ENCODE peak calls at places on chromosomes 6 and 20, in eight cellular contexts. One of them, this sample, is unnamed.

GRCh38 chr20:4573564-4574355 is 147.9 kb upstream of the PRND start:
- DNase-seq in H1: no peak
- DNase-seq in K562: no peak
- DNase-seq in GM12878: no peak
- DNase-seq in SK-N-SH: no peak
- DNase-seq in IMR-90: peak
- DNase-seq in HepG2: no peak
- DNase-seq in A549: peak
- DNase-seq in this sample: no peak

GRCh38 chr6:43075791-43076092 is 372 bp upstream of the PTK7 start:
- DNase-seq in H1: no peak
- DNase-seq in HepG2: no peak
- DNase-seq in GM12878: no peak
- DNase-seq in IMR-90: no peak
- DNase-seq in K562: no peak
- DNase-seq in SK-N-SH: no peak
- DNase-seq in A549: no peak
- DNase-seq in this sample: no peak

GRCh38 chr6:20271818-20272217 is 59.5 kb upstream of the MBOAT1 start:
- DNase-seq in A549: no peak
- DNase-seq in SK-N-SH: no peak
- DNase-seq in H1: no peak
- DNase-seq in K562: no peak
- DNase-seq in IMR-90: no peak
- DNase-seq in GM12878: no peak
- DNase-seq in HepG2: no peak
- DNase-seq in this sample: no peak

GRCh38 chr6:111800821-111801220 is 72.4 kb downstream of the FYN start:
- DNase-seq in H1: no peak
- DNase-seq in HepG2: no peak
- DNase-seq in GM12878: no peak
- DNase-seq in SK-N-SH: no peak
- DNase-seq in A549: no peak
- DNase-seq in IMR-90: peak
- DNase-seq in K562: no peak
- DNase-seq in this sample: no peak

GRCh38 chr20:5835234-5835845 is 85.1 kb downstream of the SHLD1 start:
- DNase-seq in HepG2: peak
- DNase-seq in H1: no peak
- DNase-seq in IMR-90: peak
- DNase-seq in K562: no peak
- DNase-seq in A549: peak
- DNase-seq in SK-N-SH: peak
- DNase-seq in GM12878: no peak
- DNase-seq in this sample: no peak

GRCh38 chr6:71349395-71349794 is 60.8 kb downstream of the OGFRL1 start:
- DNase-seq in GM12878: no peak
- DNase-seq in IMR-90: peak
- DNase-seq in HepG2: peak
- DNase-seq in A549: peak
- DNase-seq in K562: no peak
- DNase-seq in H1: no peak
- DNase-seq in SK-N-SH: peak
- DNase-seq in this sample: no peak

GRCh38 chr6:112311950-112312547 is 35.1 kb upstream of the RFPL4B start:
- DNase-seq in K562: peak
- DNase-seq in IMR-90: peak
- DNase-seq in A549: no peak
- DNase-seq in SK-N-SH: peak
- DNase-seq in H1: no peak
- DNase-seq in HepG2: peak
- DNase-seq in GM12878: no peak
- DNase-seq in this sample: no peak

GRCh38 chr20:9508696-9509178 is 5.7 kb upstream of the LAMP5 start:
- DNase-seq in IMR-90: no peak
- DNase-seq in GM12878: no peak
- DNase-seq in A549: no peak
- DNase-seq in HepG2: no peak
- DNase-seq in H1: no peak
- DNase-seq in SK-N-SH: no peak
- DNase-seq in K562: no peak
- DNase-seq in this sample: peak

GRCh38 chr6:111861321-111861938 is 11.8 kb downstream of the FYN start:
- DNase-seq in H1: no peak
- DNase-seq in SK-N-SH: no peak
- DNase-seq in HepG2: no peak
- DNase-seq in K562: no peak
- DNase-seq in A549: no peak
- DNase-seq in IMR-90: no peak
- DNase-seq in GM12878: no peak
- DNase-seq in this sample: no peak

GRCh38 chr6:30127238-30128093 is 8.5 kb upstream of the TRIM40 start:
- DNase-seq in H1: no peak
- DNase-seq in IMR-90: no peak
- DNase-seq in HepG2: no peak
- DNase-seq in GM12878: no peak
- DNase-seq in SK-N-SH: no peak
- DNase-seq in K562: no peak
- DNase-seq in A549: no peak
- DNase-seq in this sample: peak

GRCh38 chr6:75286955-75287354 is 2.4 kb upstream of the TMEM30A start:
- DNase-seq in IMR-90: no peak
- DNase-seq in K562: no peak
- DNase-seq in SK-N-SH: no peak
- DNase-seq in H1: no peak
- DNase-seq in HepG2: no peak
- DNase-seq in A549: no peak
- DNase-seq in GM12878: no peak
- DNase-seq in this sample: no peak

GRCh38 chr6:75284285-75285155 is at the start of gene TMEM30A:
- DNase-seq in K562: peak
- DNase-seq in IMR-90: peak
- DNase-seq in SK-N-SH: peak
- DNase-seq in H1: peak
- DNase-seq in GM12878: peak
- DNase-seq in A549: peak
- DNase-seq in HepG2: peak
- DNase-seq in this sample: peak

GRCh38 chr6:75287424-75287823 is 2.8 kb upstream of the TMEM30A start:
- DNase-seq in HepG2: no peak
- DNase-seq in K562: no peak
- DNase-seq in H1: no peak
- DNase-seq in A549: no peak
- DNase-seq in SK-N-SH: no peak
- DNase-seq in GM12878: no peak
- DNase-seq in IMR-90: no peak
- DNase-seq in this sample: no peak

GRCh38 chr6:75283907-75284284 is 696 bp downstream of the TMEM30A start:
- DNase-seq in K562: peak
- DNase-seq in A549: no peak
- DNase-seq in IMR-90: no peak
- DNase-seq in HepG2: no peak
- DNase-seq in GM12878: no peak
- DNase-seq in H1: no peak
- DNase-seq in SK-N-SH: peak
- DNase-seq in this sample: no peak

DNA sequence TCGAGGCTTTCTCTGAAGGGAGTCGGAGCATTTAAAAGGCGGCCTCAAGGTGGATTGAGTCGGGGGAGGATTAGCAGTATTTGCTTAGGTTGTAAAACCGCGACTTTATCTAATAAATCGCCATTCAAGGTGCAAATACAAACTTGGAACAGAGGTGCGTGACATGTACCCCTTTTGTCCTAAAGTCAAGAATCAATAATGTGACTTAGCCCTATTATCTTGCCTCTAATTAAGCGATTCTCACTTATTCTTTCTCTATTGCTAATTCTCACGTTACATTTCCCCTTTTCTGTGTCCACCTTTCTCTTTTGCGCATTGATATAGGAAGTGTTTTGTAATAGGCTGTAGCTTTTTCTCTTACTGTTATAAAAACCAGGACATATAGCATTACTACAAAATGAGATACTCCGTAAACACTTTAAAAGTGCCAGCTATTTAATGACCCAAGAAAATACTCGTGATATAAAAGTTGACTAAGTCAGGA is 606 bp upstream of the TMEM30A start:
- DNase-seq in SK-N-SH: peak
- DNase-seq in IMR-90: no peak
- DNase-seq in K562: no peak
- DNase-seq in A549: no peak
- DNase-seq in HepG2: no peak
- DNase-seq in H1: no peak
- DNase-seq in GM12878: no peak
- DNase-seq in this sample: no peak
- TF ChIP-seq USF2 in SK-N-SH: no peak
- TF ChIP-seq USF2 in IMR-90: no peak
- TF ChIP-seq USF2 in K562: no peak
- TF ChIP-seq USF2 in A549: no peak
- TF ChIP-seq USF2 in HepG2: no peak
- TF ChIP-seq USF2 in H1: no peak
- TF ChIP-seq USF2 in GM12878: no peak
- TF ChIP-seq USF2 in this sample: no peak

GRCh38 chr6:5659467-5659866 is 347.3 kb downstream of the NRN1 start:
- DNase-seq in H1: no peak
- DNase-seq in GM12878: no peak
- DNase-seq in SK-N-SH: no peak
- DNase-seq in IMR-90: peak
- DNase-seq in HepG2: no peak
- DNase-seq in K562: no peak
- DNase-seq in A549: no peak
- DNase-seq in this sample: no peak
- TF ChIP-seq USF2 in H1: no peak
- TF ChIP-seq USF2 in GM12878: no peak
- TF ChIP-seq USF2 in SK-N-SH: no peak
- TF ChIP-seq USF2 in IMR-90: no peak
- TF ChIP-seq USF2 in HepG2: no peak
- TF ChIP-seq USF2 in K562: no peak
- TF ChIP-seq USF2 in A549: no peak
- TF ChIP-seq USF2 in this sample: no peak

GRCh38 chr6:31971279-31971992 is 502 bp downstream of the DXO start:
- DNase-seq in A549: no peak
- DNase-seq in SK-N-SH: no peak
- DNase-seq in GM12878: no peak
- DNase-seq in IMR-90: no peak
- DNase-seq in HepG2: no peak
- DNase-seq in K562: no peak
- DNase-seq in H1: no peak
- DNase-seq in this sample: no peak

GRCh38 chr6:31970604-31971271 is 1.2 kb downstream of the DXO start:
- DNase-seq in A549: no peak
- DNase-seq in K562: no peak
- DNase-seq in SK-N-SH: peak
- DNase-seq in H1: no peak
- DNase-seq in HepG2: no peak
- DNase-seq in IMR-90: no peak
- DNase-seq in GM12878: no peak
- DNase-seq in this sample: no peak

GRCh38 chr6:31968326-31968725 is 3.6 kb downstream of the DXO start:
- DNase-seq in GM12878: no peak
- DNase-seq in HepG2: no peak
- DNase-seq in IMR-90: no peak
- DNase-seq in K562: no peak
- DNase-seq in SK-N-SH: no peak
- DNase-seq in A549: no peak
- DNase-seq in H1: no peak
- DNase-seq in this sample: no peak

GRCh38 chr6:31968791-31969711 is 2.9 kb downstream of the DXO start:
- DNase-seq in H1: no peak
- DNase-seq in HepG2: no peak
- DNase-seq in K562: no peak
- DNase-seq in GM12878: no peak
- DNase-seq in SK-N-SH: no peak
- DNase-seq in IMR-90: no peak
- DNase-seq in A549: no peak
- DNase-seq in this sample: no peak

DNA sequence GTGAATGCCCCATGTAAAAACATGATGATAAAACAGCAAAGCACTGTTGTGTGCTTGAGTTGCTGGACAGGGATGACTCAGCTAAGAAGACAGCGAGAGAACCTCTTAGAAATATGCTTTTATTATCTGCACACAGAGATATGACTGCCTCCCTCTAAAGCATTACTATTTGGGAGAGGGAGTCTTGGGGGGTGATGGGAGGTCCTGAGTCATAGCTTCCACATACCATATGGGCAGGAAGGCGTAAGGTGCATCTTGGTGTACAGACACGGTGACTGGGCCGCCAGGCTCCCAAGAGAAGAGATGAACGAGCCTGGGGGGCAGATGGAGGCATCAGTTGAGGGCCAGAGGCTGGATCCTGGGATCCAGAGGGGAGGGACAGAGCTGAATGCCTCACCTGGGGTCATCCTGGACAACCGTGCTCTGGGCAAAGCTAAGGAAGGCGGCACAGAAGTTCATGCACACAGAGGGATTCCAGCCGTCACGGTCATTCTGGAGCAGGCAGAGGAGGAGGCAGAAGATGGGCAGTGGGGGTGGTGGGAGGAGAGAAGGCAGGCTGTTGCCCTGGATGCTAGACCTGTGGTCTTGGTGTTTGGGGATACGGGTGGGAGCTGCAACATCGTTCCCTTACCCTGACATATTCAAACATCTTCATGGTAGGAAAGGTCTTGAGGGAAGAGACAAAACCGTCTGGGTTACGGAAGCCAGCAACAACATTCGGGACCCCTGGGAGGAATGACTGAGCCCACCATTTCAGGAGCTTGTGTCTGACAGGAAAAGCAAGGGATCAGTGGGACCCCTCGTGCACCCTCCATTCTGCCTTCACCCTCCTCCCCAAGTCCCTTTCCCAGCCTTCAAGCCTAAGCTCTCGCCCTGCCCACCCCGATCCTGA is 2.0 kb downstream of the DXO start:
- DNase-seq in IMR-90: peak
- DNase-seq in GM12878: no peak
- DNase-seq in K562: peak
- DNase-seq in SK-N-SH: no peak
- DNase-seq in H1: no peak
- DNase-seq in A549: no peak
- DNase-seq in HepG2: no peak
- DNase-seq in this sample: no peak
- TF ChIP-seq USF2 in IMR-90: no peak
- TF ChIP-seq USF2 in GM12878: no peak
- TF ChIP-seq USF2 in K562: no peak
- TF ChIP-seq USF2 in SK-N-SH: no peak
- TF ChIP-seq USF2 in H1: no peak
- TF ChIP-seq USF2 in A549: no peak
- TF ChIP-seq USF2 in HepG2: no peak
- TF ChIP-seq USF2 in this sample: no peak

DNA sequence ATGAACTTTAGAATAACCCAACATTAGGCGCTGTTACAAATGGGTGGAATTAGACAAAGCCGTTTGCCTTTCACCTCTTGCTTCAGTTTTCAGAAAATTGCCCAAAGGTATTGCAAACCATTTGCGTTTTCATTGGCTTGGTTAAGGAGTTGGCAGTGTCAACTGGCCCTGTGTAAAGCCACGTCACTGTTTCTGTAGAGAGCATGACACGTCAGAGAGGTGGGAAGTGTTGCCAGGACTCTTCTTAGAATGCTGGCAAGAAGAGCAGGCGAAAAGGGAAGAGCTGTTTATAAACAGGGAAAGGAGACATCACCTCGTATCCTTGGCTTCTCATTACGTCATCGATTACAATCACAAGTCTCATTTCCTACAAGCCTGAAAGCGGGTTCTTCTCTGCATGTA is 4.3 kb upstream of the IRF4 start:
- DNase-seq in HepG2: no peak
- DNase-seq in A549: no peak
- DNase-seq in H1: no peak
- DNase-seq in GM12878: no peak
- DNase-seq in K562: no peak
- DNase-seq in IMR-90: peak
- DNase-seq in SK-N-SH: no peak
- DNase-seq in this sample: no peak
- TF ChIP-seq USF2 in HepG2: no peak
- TF ChIP-seq USF2 in A549: no peak
- TF ChIP-seq USF2 in H1: no peak
- TF ChIP-seq USF2 in GM12878: no peak
- TF ChIP-seq USF2 in K562: no peak
- TF ChIP-seq USF2 in IMR-90: no peak
- TF ChIP-seq USF2 in SK-N-SH: no peak
- TF ChIP-seq USF2 in this sample: no peak

This sample was measured in WTC11.